ENCODE peak calls at places on chromosomes 5 and 9, in four cellular contexts. O is epithelial cell of prostate, R is PC-9, Q is choroid plexus epithelial cell. T is an unnamed sample.

GRCh38 chr9:72872718-72873117 is 80.1 kb downstream of the ALDH1A1 start:
- DNase-seq in O (no peak), R (no peak), Q (no peak), T (no peak)

GRCh38 chr5:109589983-109590382 is 99.7 kb upstream of the MAN2A1 start:
- DNase-seq in O (no peak), R (no peak), Q (peak), T (no peak)

GRCh38 chr9:131478421-131478868 is 24.3 kb upstream of the POMT1 start:
- DNase-seq in O (no peak), R (peak), Q (peak), T (no peak)

GRCh38 chr9:88678008-88678407 is 143.0 kb downstream of the NXNL2 start:
- DNase-seq in O (no peak), R (no peak), Q (no peak), T (no peak)

GRCh38 chr5:59042683-59043082 is 459.8 kb downstream of the RAB3C start:
- DNase-seq in O (no peak), R (no peak), Q (peak), T (no peak)

GRCh38 chr9:121225240-121225639 is 23.6 kb upstream of the RAB14 start:
- DNase-seq in O (no peak), R (no peak), Q (no peak), T (no peak)

GRCh38 chr9:131095666-131096489 is 453 bp upstream of the AIF1L start:
- DNase-seq in O (no peak), R (no peak), Q (no peak), T (no peak)

GRCh38 chr5:126597156-126597555 is 2.1 kb upstream of the ALDH7A1 start:
- DNase-seq in O (peak), R (no peak), Q (peak), T (no peak)

T was measured in posterior vena cava.